ENCODE peak calls at places on chromosome 22, in eight cellular contexts. J, D, N, T, Y, S, I and P are unnamed samples.

GRCh38 chr22:26751217-26751616 is 93.8 kb downstream of the MIAT start:
- DNase-seq in Y (no peak), N (no peak), I (peak), S (no peak), D (no peak), T (no peak), J (no peak), P (no peak)

GRCh38 chr22:35539910-35540599 is 576 bp upstream of the RASD2 start:
- DNase-seq in D (no peak), N (peak), J (peak), T (peak), I (peak), S (peak), Y (no peak), P (peak)

GRCh38 chr22:31561238-31561887 is 65.0 kb downstream of the SFI1 start:
- DNase-seq in T (peak), J (peak), I (peak), D (peak), S (peak), N (peak), Y (peak), P (peak)

GRCh38 chr22:43440556-43440955 is 28.7 kb downstream of the MPPED1 start:
- DNase-seq in I (no peak), Y (no peak), T (no peak), D (no peak), N (no peak), S (no peak), J (no peak), P (no peak)

GRCh38 chr22:32005453-32005852 is 37.6 kb upstream of the SLC5A1 start:
- DNase-seq in D (peak), I (no peak), N (peak), S (peak), Y (no peak), T (no peak), J (no peak), P (no peak)

GRCh38 chr22:39287076-39287743 is 32.2 kb downstream of the RPL3 start:
- DNase-seq in S (no peak), J (no peak), N (no peak), T (no peak), D (no peak), Y (no peak), I (peak), P (peak)

GRCh38 chr22:47010211-47010610 is 247.8 kb downstream of the TBC1D22A start:
- DNase-seq in T (no peak), Y (no peak), D (no peak), S (no peak), J (no peak), I (no peak), N (no peak), P (no peak)

GRCh38 chr22:36659762-36660509 is 43.6 kb downstream of the CACNG2 start:
- DNase-seq in I (peak), T (peak), N (peak), D (peak), S (peak), J (peak), Y (peak), P (no peak)

GRCh38 chr22:32721328-32722180 is 80.0 kb upstream of the TIMP3 start:
- DNase-seq in S (no peak), Y (no peak), N (no peak), D (no peak), T (no peak), I (no peak), J (no peak), P (no peak)